ENCODE peak calls at places on chromosomes 16 and 17, in five cellular contexts. I is prostate gland; V is activated CD4-positive, alpha-beta memory T cell treated with anti-CD3 and anti-CD28 coated beads, Interleukin-2, amount 10 ng/mL, durations not matched to agents 7 days and 5 days; A is frontal cortex; S is mucosa of gallbladder. R is an unnamed sample.

GRCh38 chr16:74608944-74609343 is 2.0 kb upstream of the GLG1 start:
- DNase-seq in I (no peak), V (peak), A (no peak), S (no peak), R (no peak)

GRCh38 chr16:49305406-49305805 is 23.8 kb upstream of the CBLN1 start:
- DNase-seq in I (no peak), V (no peak), A (no peak), S (no peak), R (no peak)

GRCh38 chr17:42918902-42919521 is 18.4 kb downstream of the G6PC1 start:
- DNase-seq in I (peak), V (no peak), A (no peak), S (no peak), R (peak)

GRCh38 chr17:6069611-6070279 is 434 bp upstream of the WSCD1 start:
- DNase-seq in I (no peak), V (no peak), A (no peak), S (no peak), R (no peak)

GRCh38 chr17:4142107-4142900 is 526 bp downstream of the ZZEF1 start:
- DNase-seq in I (no peak), V (peak), A (no peak), S (no peak), R (no peak)

GRCh38 chr16:56662357-56663354 is 4.9 kb downstream of the MT1F start:
- DNase-seq in I (no peak), V (peak), A (no peak), S (no peak), R (peak)

GRCh38 chr17:39099686-39100293 is 51.6 kb downstream of the PLXDC1 start:
- DNase-seq in I (no peak), V (no peak), A (no peak), S (peak), R (no peak)

GRCh38 chr17:7707446-7707845 is 2.4 kb downstream of the EFNB3 start:
- DNase-seq in I (no peak), V (no peak), A (no peak), S (no peak), R (no peak)

GRCh38 chr16:86410529-86410928 is 99.8 kb upstream of the FOXF1 start:
- DNase-seq in I (no peak), V (no peak), A (no peak), S (no peak), R (no peak)